ENCODE peak calls at places on chromosome 6, in eight cellular contexts. B is left ventricle myocardium superior, V is DMS153, Q is epithelial cell of esophagus, N is iris pigment epithelial cell, W is endothelial cell, R is cardiac fibroblast, L is neural progenitor cell. M is an unnamed sample.
A peak's percentile ranks its signal among the peaks of the same experiment; 100 is the strongest.

GRCh38 chr6:131292145-131292938 is 157.1 kb downstream of the AKAP7 start:
- DNase-seq in B (no peak), V (no peak), Q (no peak), N (no peak), W (no peak), R (peak; percentile 29), L (peak; percentile 7), M (no peak)

GRCh38 chr6:5659467-5659866 is 347.3 kb downstream of the NRN1 start:
- DNase-seq in B (no peak), V (no peak), Q (no peak), N (peak; percentile 28), W (no peak), R (no peak), L (no peak), M (no peak)

GRCh38 chr6:8180327-8181161 is 78.2 kb upstream of the EEF1E1 start:
- DNase-seq in B (no peak), V (no peak), Q (peak; percentile 42), N (peak; percentile 87), W (no peak), R (peak; percentile 63), L (peak; percentile 83), M (peak; percentile 77)

GRCh38 chr6:113774122-113774835 is 82.9 kb upstream of the MARCKS start:
- DNase-seq in B (no peak), V (peak; percentile 4), Q (peak; percentile 24), N (peak; percentile 82), W (no peak), R (peak; percentile 60), L (no peak), M (no peak)

GRCh38 chr6:38673397-38674165 is 29.4 kb downstream of the GLO1 start:
- DNase-seq in B (no peak), V (no peak), Q (no peak), N (no peak), W (no peak), R (no peak), L (no peak), M (no peak)

GRCh38 chr6:107458687-107459282 is 579 bp downstream of the PDSS2 start:
- DNase-seq in B (peak; percentile 37), V (peak; percentile 18), Q (peak; percentile 40), N (peak; percentile 20), W (no peak), R (peak; percentile 10), L (no peak), M (no peak)

GRCh38 chr6:153214439-153214838 is 83.4 kb upstream of the RGS17 start:
- DNase-seq in B (no peak), V (no peak), Q (no peak), N (no peak), W (no peak), R (no peak), L (no peak), M (no peak)

GRCh38 chr6:19535351-19535750 is 301.8 kb upstream of the ID4 start:
- DNase-seq in B (no peak), V (peak; percentile 83), Q (no peak), N (no peak), W (no peak), R (no peak), L (no peak), M (no peak)